ENCODE peak calls at places on chromosomes 7 and 10, in eight cellular contexts. R, U, D, H, N, J, G and A are unnamed samples.

GRCh38 chr7:50739744-50740455 is 42.8 kb downstream of the GRB10 start:
- DNase-seq in N (no peak), U (no peak), D (peak), R (no peak), H (no peak), G (no peak), J (no peak), A (no peak)

GRCh38 chr7:29924006-29924405 is 65.6 kb downstream of the SCRN1 start:
- DNase-seq in D (no peak), R (no peak), U (no peak), G (no peak), J (no peak), N (no peak), H (no peak), A (no peak)

GRCh38 chr7:135645296-135645904 is 16.9 kb upstream of the STMP1 start:
- DNase-seq in G (no peak), J (no peak), U (no peak), R (no peak), D (peak), H (peak), N (peak), A (peak)

GRCh38 chr7:45160374-45160773 is 2.8 kb downstream of the RAMP3 start:
- DNase-seq in N (no peak), J (no peak), R (no peak), G (no peak), D (no peak), H (peak), U (no peak), A (no peak)

GRCh38 chr7:50092579-50093411 is at the start of gene ZPBP:
- DNase-seq in U (no peak), H (peak), N (peak), J (no peak), D (peak), R (peak), G (no peak), A (peak)

GRCh38 chr7:779480-779879 is 52.4 kb upstream of the PRKAR1B start:
- DNase-seq in G (no peak), U (no peak), H (no peak), R (no peak), N (no peak), D (no peak), J (no peak), A (no peak)

GRCh38 chr10:58361353-58361752 is 23.9 kb upstream of the TFAM start:
- DNase-seq in J (no peak), R (no peak), G (no peak), H (no peak), D (no peak), N (no peak), U (no peak), A (no peak)

GRCh38 chr10:81872206-81872605 is 2.8 kb upstream of the NRG3 start:
- DNase-seq in H (no peak), J (no peak), U (no peak), N (no peak), G (no peak), R (no peak), D (no peak), A (no peak)

GRCh38 chr7:25407932-25408480 is 179.7 kb upstream of the NPVF start:
- DNase-seq in H (no peak), G (no peak), D (no peak), N (peak), J (no peak), R (no peak), U (no peak), A (no peak)

GRCh38 chr7:130095812-130096211 is 25.5 kb downstream of the KLHDC10 start:
- DNase-seq in J (no peak), U (no peak), H (no peak), D (no peak), G (no peak), N (no peak), R (no peak), A (no peak)

GRCh38 chr7:22251284-22251683 is 105.7 kb downstream of the RAPGEF5 start:
- DNase-seq in H (no peak), J (no peak), G (no peak), D (no peak), N (peak), U (no peak), R (no peak), A (no peak)

GRCh38 chr7:98276241-98276761 is 5.2 kb upstream of the BRI3 start:
- DNase-seq in J (no peak), H (no peak), D (no peak), R (no peak), U (no peak), N (no peak), G (no peak), A (no peak)

GRCh38 chr7:103803631-103804030 is 185.8 kb downstream of the RELN start:
- DNase-seq in H (no peak), U (no peak), N (no peak), D (no peak), R (no peak), G (no peak), J (no peak), A (no peak)

GRCh38 chr7:88927-89921 is 103.1 kb upstream of the FAM20C start:
- DNase-seq in J (no peak), G (peak), U (no peak), N (no peak), R (no peak), D (peak), H (peak), A (peak)

GRCh38 chr10:80487791-80488538 is 33.9 kb downstream of the TSPAN14 start:
- DNase-seq in G (no peak), H (peak), N (no peak), J (no peak), R (no peak), U (no peak), D (peak), A (no peak)

GRCh38 chr10:47031251-47031952 is 120.2 kb downstream of the PTPN20 start:
- DNase-seq in D (no peak), N (peak), G (peak), J (peak), R (no peak), H (peak), U (peak), A (no peak)

GRCh38 chr7:43204081-43204480 is 91.6 kb downstream of the HECW1 start:
- DNase-seq in H (no peak), R (no peak), J (no peak), D (no peak), U (no peak), G (no peak), N (no peak), A (no peak)

GRCh38 chr10:72081772-72082590 is 6.4 kb downstream of the SPOCK2 start:
- DNase-seq in N (no peak), H (no peak), J (no peak), U (peak), D (no peak), R (no peak), G (no peak), A (no peak)

GRCh38 chr10:42932735-42933453 is 144.0 kb upstream of the RET start:
- DNase-seq in D (peak), R (peak), H (no peak), G (no peak), N (peak), J (no peak), U (no peak), A (peak)

GRCh38 chr7:6151994-6152735 is 120.3 kb downstream of the CYTH3 start:
- DNase-seq in U (no peak), H (no peak), R (no peak), J (no peak), G (no peak), D (no peak), N (no peak), A (no peak)

GRCh38 chr10:90561666-90562065 is 296.2 kb downstream of the HTR7 start:
- DNase-seq in J (no peak), U (no peak), R (no peak), G (no peak), N (no peak), H (no peak), D (no peak), A (no peak)

GRCh38 chr10:36172574-36172973 is 530.5 kb upstream of the FZD8 start:
- DNase-seq in R (no peak), D (no peak), H (no peak), U (no peak), J (no peak), G (no peak), N (no peak), A (no peak)

GRCh38 chr10:98391578-98391991 is 23.4 kb downstream of the PYROXD2 start:
- DNase-seq in D (peak), U (no peak), G (peak), J (no peak), H (peak), R (no peak), N (no peak), A (no peak)

GRCh38 chr7:23687011-23687410 is 7.0 kb downstream of the FAM221A start:
- DNase-seq in G (no peak), R (no peak), J (no peak), U (no peak), H (no peak), N (no peak), D (no peak), A (no peak)

GRCh38 chr10:4174197-4174596 is 389.2 kb upstream of the KLF6 start:
- DNase-seq in R (no peak), U (no peak), D (no peak), G (no peak), J (no peak), N (peak), H (peak), A (no peak)
- TF ChIP-seq CTCF in R (no peak), U (no peak), D (no peak), G (no peak), J (no peak), N (peak), H (no peak), A (no peak)

GRCh38 chr10:79347894-79348639 is 798 bp downstream of the PPIF start:
- DNase-seq in H (peak), J (peak), U (peak), D (peak), R (no peak), G (peak), N (peak), A (peak)
- TF ChIP-seq CTCF in H (no peak), J (no peak), U (no peak), D (no peak), R (no peak), G (no peak), N (no peak), A (no peak)

GRCh38 chr10:49323896-49324270 is 24.9 kb downstream of the C10orf71 start:
- DNase-seq in H (no peak), R (no peak), J (no peak), G (no peak), N (no peak), U (no peak), D (no peak), A (no peak)

GRCh38 chr10:49325131-49325915 is 26.4 kb downstream of the C10orf71 start:
- DNase-seq in R (no peak), D (no peak), H (no peak), J (no peak), N (no peak), U (no peak), G (no peak), A (no peak)

GRCh38 chr10:49325916-49326783 is 27.2 kb downstream of the C10orf71 start:
- DNase-seq in N (no peak), D (no peak), H (no peak), R (no peak), J (no peak), G (no peak), U (no peak), A (no peak)

GRCh38 chr10:49323171-49323895 is 24.4 kb downstream of the C10orf71 start:
- DNase-seq in D (no peak), U (no peak), H (no peak), R (no peak), N (no peak), J (no peak), G (no peak), A (no peak)

GRCh38 chr10:49324711-49325110 is 25.7 kb downstream of the C10orf71 start:
- DNase-seq in J (no peak), G (no peak), H (no peak), U (no peak), N (peak), R (peak), D (no peak), A (no peak)
- TF ChIP-seq CTCF in J (no peak), G (no peak), H (peak), U (no peak), N (peak), R (no peak), D (no peak), A (no peak)

GRCh38 chr7:20507157-20507556 is 108.3 kb upstream of the ABCB5 start:
- DNase-seq in H (no peak), G (no peak), J (no peak), R (no peak), U (no peak), D (no peak), N (no peak), A (no peak)

GRCh38 chr7:20506175-20506574 is 109.3 kb upstream of the ABCB5 start:
- DNase-seq in G (no peak), R (no peak), N (no peak), J (no peak), U (no peak), H (no peak), D (no peak), A (no peak)

GRCh38 chr7:20504060-20504459 is 111.4 kb upstream of the ABCB5 start:
- DNase-seq in R (no peak), H (no peak), J (no peak), D (no peak), G (no peak), N (no peak), U (no peak), A (no peak)

GRCh38 chr7:20509892-20510645 is 105.4 kb upstream of the ABCB5 start:
- DNase-seq in U (no peak), N (no peak), H (no peak), D (no peak), J (no peak), R (no peak), G (no peak), A (no peak)

GRCh38 chr7:20508109-20508508 is 107.4 kb upstream of the ABCB5 start:
- DNase-seq in U (no peak), J (no peak), D (no peak), G (no peak), H (peak), N (peak), R (no peak), A (no peak)
- TF ChIP-seq CTCF in U (no peak), J (no peak), D (no peak), G (no peak), H (no peak), N (peak), R (no peak), A (no peak)

DNA sequence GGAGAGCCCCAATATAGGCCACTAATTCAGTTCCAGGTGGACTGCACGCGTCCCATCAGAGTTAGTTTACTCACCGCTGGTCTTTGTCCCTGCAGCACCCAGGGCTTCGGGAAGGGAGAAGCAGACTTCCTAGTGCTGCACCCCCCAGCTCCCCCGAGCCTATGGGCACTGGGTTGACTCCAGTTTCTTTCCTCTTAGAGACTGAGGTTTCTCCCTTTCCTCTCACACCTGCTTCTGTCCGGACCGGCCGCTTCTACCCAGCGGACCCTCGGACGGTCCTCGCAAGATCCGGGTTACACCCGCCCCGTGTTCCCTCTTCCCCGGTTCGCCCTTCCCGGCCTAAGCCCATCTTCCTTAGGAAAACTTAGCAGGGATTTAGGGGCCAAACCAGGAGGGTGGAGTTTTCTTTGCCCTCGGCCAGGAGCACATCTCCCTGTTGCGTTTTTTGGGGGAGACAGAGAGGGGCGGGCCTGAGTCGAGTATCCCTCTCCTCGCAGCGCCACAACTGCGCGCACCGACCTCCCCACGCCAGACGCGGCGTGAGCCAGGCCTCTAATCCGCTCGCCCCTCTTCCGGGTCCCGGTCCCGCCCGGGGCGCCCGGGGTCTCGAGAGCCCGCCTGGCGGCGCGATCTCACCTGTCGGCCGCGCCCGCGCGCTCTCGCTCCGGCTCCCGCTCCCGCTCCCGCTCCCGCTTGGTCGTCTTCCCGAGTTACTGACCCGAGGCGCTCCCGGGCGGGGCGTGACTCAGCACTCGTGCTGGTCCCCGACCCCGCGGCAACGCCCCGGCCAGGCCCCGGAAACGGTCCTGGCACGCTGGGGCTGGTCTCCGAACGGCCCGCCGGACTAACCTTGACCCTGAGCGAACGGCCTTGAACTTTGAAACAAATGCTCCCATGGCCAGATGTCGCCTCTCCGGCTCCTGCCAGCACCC is at the start of gene AIFM2:
- DNase-seq in U (peak), R (peak), G (peak), H (no peak), D (peak), J (peak), N (peak), A (peak)
- TF ChIP-seq CTCF in U (no peak), R (no peak), G (peak), H (no peak), D (no peak), J (no peak), N (peak), A (no peak)

GRCh38 chr10:87771871-87772500 is 46.0 kb downstream of the ATAD1 start:
- DNase-seq in H (peak), D (no peak), R (no peak), J (no peak), U (no peak), G (no peak), N (peak), A (peak)
- TF ChIP-seq CTCF in H (peak), D (peak), R (peak), J (peak), U (peak), G (peak), N (peak), A (peak)

GRCh38 chr10:78664929-78665525 is 403.7 kb upstream of the ZMIZ1 start:
- DNase-seq in U (no peak), N (no peak), R (no peak), D (peak), H (peak), G (no peak), J (no peak), A (no peak)
- TF ChIP-seq CTCF in U (peak), N (peak), R (peak), D (peak), H (peak), G (no peak), J (peak), A (no peak)

GRCh38 chr10:44045020-44045419 is 339.9 kb downstream of the CXCL12 start:
- DNase-seq in U (no peak), G (no peak), H (no peak), D (no peak), R (no peak), J (no peak), N (no peak), A (no peak)

GRCh38 chr10:44043646-44044368 is 341.1 kb downstream of the CXCL12 start:
- DNase-seq in G (no peak), R (no peak), J (no peak), H (no peak), D (no peak), U (no peak), N (no peak), A (no peak)

GRCh38 chr10:44047361-44047760 is 337.5 kb downstream of the CXCL12 start:
- DNase-seq in R (no peak), H (no peak), G (no peak), U (no peak), D (no peak), N (no peak), J (no peak), A (no peak)

GRCh38 chr10:44044549-44044948 is 340.3 kb downstream of the CXCL12 start:
- DNase-seq in D (no peak), R (no peak), N (no peak), G (no peak), J (no peak), H (peak), U (no peak), A (no peak)

DNA sequence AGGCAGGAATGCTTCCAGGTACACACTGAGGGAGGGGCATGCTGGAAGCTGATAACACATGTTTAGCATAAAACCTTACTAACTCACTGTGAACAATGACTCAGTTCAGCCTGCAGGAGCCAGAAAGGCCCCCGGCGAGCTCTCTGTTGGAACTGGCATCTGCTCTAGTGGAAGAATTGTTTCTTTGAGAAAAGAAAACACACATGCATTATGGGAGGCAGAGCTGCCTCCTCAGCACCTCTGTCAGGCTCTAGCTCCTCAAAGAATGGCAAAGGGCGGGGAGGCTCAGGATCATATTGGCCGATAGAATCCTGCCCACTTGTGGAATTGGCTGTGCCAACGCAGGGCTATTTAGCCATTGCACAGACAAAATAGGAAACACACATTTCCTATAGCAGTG is 338.3 kb downstream of the CXCL12 start:
- DNase-seq in N (peak), G (no peak), U (no peak), D (no peak), R (no peak), H (no peak), J (no peak), A (no peak)
- TF ChIP-seq CTCF in N (peak), G (no peak), U (no peak), D (no peak), R (no peak), H (no peak), J (no peak), A (no peak)